ENCODE peak calls at places on chromosomes 12 and 14, in five cellular contexts. H is HT-29; Q is iPS-NIHi11; B is stimulated activated CD8-positive, alpha-beta memory T cell treated with anti-CD3 and anti-CD28 coated beads, Interleukin-15, amount 100 ng/mL, for 24 hours; V is kidney tubule cell. P is an unnamed sample.

GRCh38 chr14:66507181-66507721 is 696 bp upstream of the GPHN start:
- DNase-seq in V (no peak), H (peak; percentile 66), Q (no peak), B (no peak), P (no peak)

GRCh38 chr12:52561880-52562449 is 9.0 kb upstream of the KRT71 start:
- DNase-seq in H (peak; percentile 53), V (peak; percentile 21), B (no peak), Q (peak; percentile 49), P (peak; percentile 12)

GRCh38 chr12:94244165-94245133 is 96.1 kb downstream of the PLXNC1 start:
- DNase-seq in B (no peak), H (no peak), Q (no peak), V (no peak), P (no peak)

GRCh38 chr14:77660754-77661153 is 44.3 kb upstream of the SPTLC2 start:
- DNase-seq in H (no peak), V (peak; percentile 43), Q (no peak), B (no peak), P (no peak)

GRCh38 chr12:54667945-54668344 is 19.8 kb upstream of the DCD start:
- DNase-seq in H (no peak), Q (no peak), B (no peak), V (no peak), P (no peak)

GRCh38 chr14:76203086-76204001 is 51.6 kb downstream of the GPATCH2L start:
- DNase-seq in V (peak; percentile 93), Q (no peak), B (no peak), H (no peak), P (peak; percentile 90)

GRCh38 chr12:27572486-27573255 is 48.7 kb downstream of the PPFIBP1 start:
- DNase-seq in V (no peak), H (no peak), B (no peak), Q (no peak), P (no peak)

GRCh38 chr14:94203473-94204210 is 29.5 kb downstream of the PPP4R4 start:
- DNase-seq in V (no peak), Q (no peak), H (no peak), B (no peak), P (no peak)

GRCh38 chr12:22729898-22730443 is 105.0 kb downstream of the ETNK1 start:
- DNase-seq in V (peak; percentile 95), B (no peak), H (no peak), Q (no peak), P (peak; percentile 13)

P was measured in amniotic epithelial cell.